ENCODE peak calls at places on chromosome 2, in five cellular contexts. P, J, G, X and N are unnamed samples.
A peak's percentile ranks its signal among the peaks of the same experiment; 100 is the strongest.

GRCh38 chr2:235605306-235605998 is 111.6 kb downstream of the AGAP1 start:
- DNase-seq in J (peak; percentile 89), X (peak; percentile 91), P (peak; percentile 94), G (no peak), N (no peak)

GRCh38 chr2:226860087-226860486 is 24.2 kb downstream of the RHBDD1 start:
- DNase-seq in X (no peak), P (no peak), J (no peak), G (no peak), N (no peak)

GRCh38 chr2:230913406-230913805 is 11.6 kb downstream of the GPR55 start:
- DNase-seq in P (peak; percentile 56), G (peak; percentile 40), J (no peak), X (no peak), N (peak; percentile 28)

GRCh38 chr2:25558262-25558661 is 115.1 kb downstream of the DTNB start:
- DNase-seq in J (no peak), G (no peak), P (no peak), X (peak; percentile 39), N (no peak)

GRCh38 chr2:63488118-63488713 is 100.1 kb downstream of the WDPCP start:
- DNase-seq in G (peak; percentile 21), X (no peak), P (peak; percentile 42), J (no peak), N (no peak)

GRCh38 chr2:182898718-182899117 is 32.3 kb upstream of the FRZB start:
- DNase-seq in X (no peak), J (no peak), G (no peak), P (no peak), N (no peak)

GRCh38 chr2:212638694-212639093 is 100.1 kb upstream of the ERBB4 start:
- DNase-seq in X (no peak), P (no peak), J (no peak), G (no peak), N (no peak)

GRCh38 chr2:42234056-42234455 is 64.9 kb downstream of the EML4 start:
- DNase-seq in J (no peak), G (no peak), X (peak; percentile 11), P (no peak), N (no peak)

GRCh38 chr2:128584296-128584900 is 265.7 kb upstream of the HS6ST1 start:
- DNase-seq in P (no peak), G (no peak), J (no peak), X (peak; percentile 84), N (no peak)

GRCh38 chr2:238701907-238702206 is 146.0 kb upstream of the TWIST2 start:
- DNase-seq in P (no peak), G (no peak), X (no peak), J (no peak), N (no peak)

GRCh38 chr2:107108556-107108955 is 222.6 kb upstream of the ST6GAL2 start:
- DNase-seq in P (no peak), G (no peak), J (no peak), X (no peak), N (no peak)

GRCh38 chr2:237863102-237863511 is 3.7 kb downstream of the RAMP1 start:
- DNase-seq in P (no peak), G (no peak), X (no peak), J (no peak), N (no peak)

GRCh38 chr2:15755528-15755927 is 163.9 kb downstream of the DDX1 start:
- DNase-seq in J (no peak), G (no peak), X (no peak), P (no peak), N (no peak)

GRCh38 chr2:181462032-181462431 is 4.8 kb downstream of the ITGA4 start:
- DNase-seq in G (no peak), P (no peak), J (no peak), X (no peak), N (no peak)

GRCh38 chr2:216372761-216373291 is 543 bp upstream of the MARCHF4 start:
- DNase-seq in G (no peak), X (peak; percentile 79), J (no peak), P (no peak), N (no peak)

GRCh38 chr2:203670939-203671338 is 35.5 kb upstream of the CD28 start:
- DNase-seq in X (no peak), P (no peak), G (no peak), J (no peak), N (no peak)

GRCh38 chr2:113167115-113167932 is 6.4 kb upstream of the PSD4 start:
- DNase-seq in P (no peak), J (no peak), X (no peak), G (peak; percentile 93), N (peak; percentile 50)

GRCh38 chr2:216519154-216519762 is 20.6 kb downstream of the RPL37A start:
- DNase-seq in G (peak; percentile 82), P (peak; percentile 85), J (peak; percentile 50), X (no peak), N (no peak)

GRCh38 chr2:7436096-7436906 is 519.1 kb downstream of the RNF144A start:
- DNase-seq in P (no peak), G (no peak), X (no peak), J (no peak), N (no peak)

GRCh38 chr2:9273496-9273895 is 66.9 kb downstream of the ASAP2 start:
- DNase-seq in P (no peak), J (no peak), X (no peak), G (no peak), N (no peak)

GRCh38 chr2:219551412-219551811 is 7.6 kb downstream of the TMEM198 start:
- DNase-seq in P (peak; percentile 40), G (no peak), J (peak; percentile 27), X (no peak), N (no peak)

GRCh38 chr2:180324191-180324590 is 317.1 kb upstream of the CWC22 start:
- DNase-seq in G (no peak), J (no peak), P (no peak), X (no peak), N (no peak)

GRCh38 chr2:138267902-138268254 is 233.7 kb upstream of the SPOPL start:
- DNase-seq in P (no peak), J (no peak), X (no peak), G (no peak), N (no peak)

GRCh38 chr2:143058795-143059194 is 70.4 kb upstream of the ARHGAP15 start:
- DNase-seq in J (no peak), P (no peak), G (no peak), X (no peak), N (no peak)

GRCh38 chr2:143051480-143051879 is 77.7 kb upstream of the ARHGAP15 start:
- DNase-seq in G (no peak), P (no peak), J (no peak), X (no peak), N (no peak)

GRCh38 chr2:143056548-143056947 is 72.7 kb upstream of the ARHGAP15 start:
- DNase-seq in X (no peak), J (no peak), G (no peak), P (no peak), N (no peak)
- H3K4me3 ChIP-seq in X (no peak overlapping the region), J (no peak overlapping the region), G (no peak overlapping the region), P (no peak overlapping the region), N (no peak overlapping the region)

GRCh38 chr2:232842689-232843088 is 27.4 kb upstream of the SNORC start:
- DNase-seq in P (no peak), G (no peak), X (no peak), J (no peak), N (no peak)

GRCh38 chr2:232850039-232850438 is 20.0 kb upstream of the SNORC start:
- DNase-seq in X (no peak), J (no peak), G (no peak), P (no peak), N (no peak)

GRCh38 chr2:232843860-232844259 is 26.2 kb upstream of the SNORC start:
- DNase-seq in X (no peak), P (no peak), G (no peak), J (no peak), N (no peak)

DNA sequence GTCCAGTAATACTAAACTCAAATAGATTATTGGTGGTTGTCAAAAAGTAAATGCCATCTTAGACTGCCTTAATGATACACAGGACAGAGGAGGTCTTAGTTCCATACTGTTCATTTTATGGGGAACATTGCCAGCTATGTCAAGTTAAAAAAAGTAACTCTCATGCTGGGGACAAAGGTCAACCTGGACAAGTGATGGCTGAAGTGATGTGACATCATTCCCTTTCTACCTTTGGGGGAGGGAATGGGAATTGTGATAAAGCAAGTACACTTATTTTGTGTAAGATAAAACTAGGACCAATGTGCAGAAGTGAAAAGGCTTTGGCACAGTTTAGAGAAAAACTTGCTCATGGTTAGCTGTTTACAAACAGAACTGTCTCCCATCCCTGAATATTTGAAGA is 24.0 kb upstream of the SNORC start:
- DNase-seq in X (no peak), G (peak; percentile 57), J (no peak), P (no peak), N (no peak)
- H3K36me3 ChIP-seq in X (peaks cover 19% of the 10 kb centered on the region), G (peaks cover 86% of the 10 kb centered on the region), J (no peaks in the 10 kb centered on the region), P (peaks cover 24% of the 10 kb centered on the region), N (peaks cover 46% of the 10 kb centered on the region)

DNA sequence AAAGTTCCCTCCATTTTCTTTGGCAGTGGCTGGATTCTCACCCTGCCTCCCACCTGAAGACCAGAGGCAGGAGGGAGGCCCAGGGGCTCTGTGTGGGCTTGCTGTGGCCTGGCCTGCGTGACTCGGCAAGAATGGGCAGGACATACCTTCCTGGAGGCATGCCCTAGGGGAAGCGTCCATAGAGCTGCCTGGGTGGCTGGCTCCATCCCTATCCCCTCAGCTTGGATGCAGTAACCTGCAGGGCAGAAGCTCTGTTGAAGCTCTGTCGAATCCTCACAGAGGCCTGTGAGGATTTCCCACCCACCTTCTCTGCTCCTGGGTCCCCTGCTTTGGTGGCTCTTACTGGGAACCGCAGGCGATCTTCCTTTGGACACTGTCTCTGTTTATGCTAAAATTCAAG is 1.3 kb upstream of the PRSS56 start:
- DNase-seq in X (no peak), J (no peak), G (no peak), P (no peak), N (no peak)
- H3K27me3 ChIP-seq in X (peaks cover 27% of the 10 kb centered on the region), J (peaks cover 43% of the 10 kb centered on the region), G (peaks cover 90% of the 10 kb centered on the region), P (peaks cover 50% of the 10 kb centered on the region), N (peaks cover 15% of the 10 kb centered on the region)

GRCh38 chr2:200945395-200945729 is 18.1 kb downstream of the ORC2 start:
- DNase-seq in X (no peak), P (no peak), J (no peak), G (no peak), N (no peak)
- H3K4me3 ChIP-seq in X (no peak overlapping the region), P (no peak overlapping the region), J (no peak overlapping the region), G (no peak overlapping the region), N (no peak overlapping the region)

GRCh38 chr2:105782123-105782522 is 37.4 kb downstream of the NCK2 start:
- DNase-seq in J (no peak), G (no peak), P (no peak), X (no peak), N (peak; percentile 45)

GRCh38 chr2:105783972-105784371 is 39.3 kb downstream of the NCK2 start:
- DNase-seq in G (no peak), J (no peak), P (no peak), X (no peak), N (no peak)

GRCh38 chr2:105784577-105784976 is 39.9 kb downstream of the NCK2 start:
- DNase-seq in G (no peak), P (no peak), X (no peak), J (no peak), N (no peak)

GRCh38 chr2:105782646-105783045 is 37.9 kb downstream of the NCK2 start:
- DNase-seq in P (no peak), J (no peak), X (no peak), G (no peak), N (no peak)

GRCh38 chr2:105783151-105783738 is 38.5 kb downstream of the NCK2 start:
- DNase-seq in J (no peak), X (no peak), P (no peak), G (no peak), N (no peak)
- H3K36me3 ChIP-seq in J (no peaks in the 10 kb centered on the region), X (no peaks in the 10 kb centered on the region), P (no peaks in the 10 kb centered on the region), G (peaks cover 2% of the 10 kb centered on the region), N (peaks cover 7% of the 10 kb centered on the region)